ENCODE peak calls at places on chromosome 14, in nine cellular contexts. F, M, N, A, X, R, Q, U and T are unnamed samples.

GRCh38 chr14:24262821-24263733 is at the start of gene TGM1:
- DNase-seq in F (peak), M (no peak), N (no peak), A (no peak), X (no peak), R (no peak), Q (no peak), U (no peak), T (no peak)

GRCh38 chr14:91873476-91874265 is 6.3 kb upstream of the TC2N start:
- DNase-seq in F (no peak), M (peak), N (no peak), A (no peak), X (no peak), R (no peak), Q (no peak), U (no peak), T (no peak)

GRCh38 chr14:52987514-52987913 is 36.7 kb upstream of the FERMT2 start:
- DNase-seq in F (no peak), M (no peak), N (no peak), A (no peak), X (no peak), R (no peak), Q (no peak), U (no peak), T (no peak)

GRCh38 chr14:35858521-35859209 is 32.5 kb downstream of the BRMS1L start:
- DNase-seq in F (no peak), M (no peak), N (no peak), A (no peak), X (no peak), R (no peak), Q (no peak), U (no peak), T (no peak)

GRCh38 chr14:58749066-58749669 is 111.4 kb downstream of the DACT1 start:
- DNase-seq in F (no peak), M (peak), N (no peak), A (no peak), X (no peak), R (peak), Q (no peak), U (peak), T (no peak)

GRCh38 chr14:91367173-91368171 is 50.1 kb downstream of the CCDC88C start:
- DNase-seq in F (no peak), M (peak), N (no peak), A (no peak), X (no peak), R (no peak), Q (no peak), U (no peak), T (peak)

GRCh38 chr14:91985008-91985407 is 37.5 kb upstream of the FBLN5 start:
- DNase-seq in F (no peak), M (peak), N (no peak), A (no peak), X (no peak), R (no peak), Q (no peak), U (no peak), T (no peak)

GRCh38 chr14:100281286-100282082 is 24.8 kb downstream of the SLC25A29 start:
- DNase-seq in F (peak), M (no peak), N (no peak), A (no peak), X (no peak), R (no peak), Q (no peak), U (no peak), T (no peak)

GRCh38 chr14:75435473-75435872 is 7.7 kb downstream of the JDP2 start:
- DNase-seq in F (no peak), M (no peak), N (no peak), A (no peak), X (no peak), R (no peak), Q (no peak), U (no peak), T (no peak)

GRCh38 chr14:78840898-78841297 is 670.7 kb downstream of the NRXN3 start:
- DNase-seq in F (no peak), M (no peak), N (no peak), A (no peak), X (no peak), R (no peak), Q (no peak), U (no peak), T (no peak)

GRCh38 chr14:35470775-35471174 is 63.2 kb upstream of the INSM2 start:
- DNase-seq in F (peak), M (peak), N (no peak), A (no peak), X (no peak), R (no peak), Q (no peak), U (no peak), T (no peak)

GRCh38 chr14:70489579-70490175 is 37.7 kb downstream of the ADAM21 start:
- DNase-seq in F (peak), M (no peak), N (no peak), A (no peak), X (no peak), R (no peak), Q (no peak), U (no peak), T (no peak)

GRCh38 chr14:98233656-98234055 is 1038.3 kb downstream of the BCL11B start:
- DNase-seq in F (peak), M (no peak), N (no peak), A (no peak), X (no peak), R (no peak), Q (no peak), U (no peak), T (no peak)

GRCh38 chr14:100789460-100790417 is 36.2 kb upstream of the MEG3 start:
- DNase-seq in F (no peak), M (no peak), N (no peak), A (no peak), X (no peak), R (no peak), Q (no peak), U (no peak), T (no peak)

GRCh38 chr14:58107947-58108552 is 44.0 kb downstream of the ARMH4 start:
- DNase-seq in F (peak), M (peak), N (peak), A (no peak), X (no peak), R (peak), Q (peak), U (peak), T (no peak)

GRCh38 chr14:33943081-33943480 is 7.8 kb downstream of the EGLN3 start:
- DNase-seq in F (no peak), M (no peak), N (peak), A (no peak), X (no peak), R (no peak), Q (no peak), U (no peak), T (no peak)

GRCh38 chr14:99574099-99574880 is 29.7 kb downstream of the CCDC85C start:
- DNase-seq in F (peak), M (peak), N (no peak), A (no peak), X (no peak), R (no peak), Q (peak), U (no peak), T (no peak)

GRCh38 chr14:58808828-58809227 is 171.1 kb downstream of the DACT1 start:
- DNase-seq in F (no peak), M (peak), N (no peak), A (no peak), X (no peak), R (no peak), Q (peak), U (no peak), T (no peak)

GRCh38 chr14:69101331-69101826 is 51.5 kb downstream of the DCAF5 start:
- DNase-seq in F (peak), M (peak), N (no peak), A (no peak), X (no peak), R (no peak), Q (no peak), U (peak), T (no peak)

GRCh38 chr14:69606258-69606657 is 5.1 kb upstream of the SUSD6 start:
- DNase-seq in F (no peak), M (no peak), N (no peak), A (no peak), X (no peak), R (no peak), Q (no peak), U (no peak), T (no peak)

GRCh38 chr14:49586673-49587460 is 687 bp upstream of the RPS29 start:
- DNase-seq in F (peak), M (peak), N (no peak), A (no peak), X (no peak), R (no peak), Q (peak), U (peak), T (no peak)

GRCh38 chr14:51805541-51805940 is 54.9 kb upstream of the GNG2 start:
- DNase-seq in F (peak), M (no peak), N (no peak), A (no peak), X (no peak), R (no peak), Q (no peak), U (no peak), T (no peak)

GRCh38 chr14:99707420-99707819 is 23.3 kb downstream of the CYP46A1 start:
- DNase-seq in F (no peak), M (no peak), N (no peak), A (no peak), X (no peak), R (no peak), Q (no peak), U (no peak), T (no peak)

GRCh38 chr14:87468531-87468930 is 524.5 kb downstream of the GALC start:
- DNase-seq in F (no peak), M (no peak), N (no peak), A (no peak), X (no peak), R (no peak), Q (no peak), U (no peak), T (no peak)

GRCh38 chr14:99619873-99620834 is 16.1 kb upstream of the CCDC85C start:
- DNase-seq in F (no peak), M (peak), N (no peak), A (no peak), X (no peak), R (no peak), Q (no peak), U (no peak), T (no peak)

GRCh38 chr14:100828448-100828834 is 2.5 kb downstream of the MEG3 start:
- DNase-seq in F (no peak), M (no peak), N (no peak), A (no peak), X (no peak), R (no peak), Q (no peak), U (no peak), T (no peak)

GRCh38 chr14:64563696-64564095 is 13.9 kb downstream of the PPP1R36 start:
- DNase-seq in F (no peak), M (no peak), N (peak), A (no peak), X (no peak), R (no peak), Q (no peak), U (no peak), T (no peak)

GRCh38 chr14:59422069-59422881 is 42.9 kb downstream of the GPR135 start:
- DNase-seq in F (peak), M (peak), N (no peak), A (no peak), X (no peak), R (peak), Q (no peak), U (no peak), T (no peak)

GRCh38 chr14:73773441-73774243 is 59.5 kb upstream of the PNMA1 start:
- DNase-seq in F (no peak), M (no peak), N (no peak), A (no peak), X (peak), R (no peak), Q (no peak), U (no peak), T (no peak)
- H3K27ac ChIP-seq in F (no peak), M (no peak), N (no peak), A (no peak), X (peak), R (peak), Q (peak), U (no peak), T (peak)

GRCh38 chr14:22476005-22476751 is 112.8 kb downstream of the DAD1 start:
- DNase-seq in F (peak), M (no peak), N (no peak), A (no peak), X (no peak), R (no peak), Q (no peak), U (no peak), T (no peak)
- H3K27ac ChIP-seq in F (no peak), M (no peak), N (no peak), A (no peak), X (no peak), R (no peak), Q (no peak), U (no peak), T (no peak)

DNA sequence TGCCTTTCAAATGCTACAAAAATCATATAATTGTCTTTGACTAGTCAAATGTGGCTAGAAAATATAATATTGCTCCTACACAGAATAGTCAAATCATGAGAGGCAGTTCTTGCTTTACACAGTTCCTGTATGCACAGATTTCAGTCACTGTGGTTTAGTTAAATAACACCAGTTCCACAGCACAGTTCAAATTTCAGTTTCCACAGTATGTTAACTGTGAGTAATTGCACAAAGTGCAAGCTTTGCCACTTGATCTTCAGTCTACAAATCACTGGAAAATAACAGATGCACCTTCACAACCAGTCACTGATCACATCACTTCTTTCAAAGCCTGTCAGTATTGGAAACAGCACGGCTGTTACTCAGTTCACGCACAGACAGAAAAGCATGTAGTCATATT is 38.7 kb downstream of the KCNH5 start:
- DNase-seq in F (no peak), M (no peak), N (no peak), A (no peak), X (no peak), R (no peak), Q (no peak), U (no peak), T (no peak)
- H3K27ac ChIP-seq in F (no peak), M (no peak), N (no peak), A (no peak), X (no peak), R (no peak), Q (no peak), U (no peak), T (no peak)

DNA sequence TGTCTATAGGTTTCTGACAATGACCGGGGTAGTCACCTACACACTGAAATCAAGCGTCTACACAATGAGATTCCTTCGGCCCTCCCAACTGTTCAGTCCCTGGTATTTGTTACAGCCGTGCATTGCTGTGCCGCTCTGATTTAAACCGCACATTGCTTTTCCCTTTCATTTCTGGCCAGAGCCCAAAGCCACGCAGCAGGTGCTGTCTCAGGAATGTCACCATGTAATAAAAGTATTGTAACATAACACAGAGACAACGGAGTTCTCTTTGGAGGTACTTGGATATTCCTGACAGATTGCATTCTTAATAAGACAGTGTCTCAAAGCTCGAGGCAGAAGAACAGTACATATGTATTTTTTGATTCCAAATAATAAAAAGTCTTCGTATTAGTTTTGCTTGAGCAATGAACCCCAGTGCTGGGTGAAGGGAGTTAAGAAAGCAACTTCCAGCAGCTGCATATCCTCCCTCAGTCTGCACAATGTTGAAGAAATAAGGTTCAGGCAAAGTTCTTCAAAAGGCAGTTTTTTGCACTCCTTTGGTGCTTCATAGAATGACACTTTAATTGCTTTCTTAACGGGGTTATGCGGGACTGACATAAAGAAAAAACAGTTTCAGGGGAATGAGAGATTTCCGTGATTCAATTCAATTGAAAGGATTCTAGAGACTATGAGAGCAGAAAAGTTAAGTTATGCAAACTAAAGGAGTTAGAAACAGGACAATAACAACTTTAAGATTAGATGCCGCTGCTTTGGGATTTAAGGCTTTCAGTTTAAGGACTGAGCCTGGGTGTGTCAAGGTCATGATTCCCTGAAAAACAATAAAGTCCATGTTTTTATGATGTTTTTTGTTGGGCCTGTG is 288.7 kb upstream of the FLRT2 start:
- DNase-seq in F (no peak), M (peak), N (no peak), A (no peak), X (no peak), R (no peak), Q (peak), U (no peak), T (no peak)
- H3K27ac ChIP-seq in F (no peak), M (no peak), N (no peak), A (no peak), X (no peak), R (no peak), Q (peak), U (no peak), T (no peak)

DNA sequence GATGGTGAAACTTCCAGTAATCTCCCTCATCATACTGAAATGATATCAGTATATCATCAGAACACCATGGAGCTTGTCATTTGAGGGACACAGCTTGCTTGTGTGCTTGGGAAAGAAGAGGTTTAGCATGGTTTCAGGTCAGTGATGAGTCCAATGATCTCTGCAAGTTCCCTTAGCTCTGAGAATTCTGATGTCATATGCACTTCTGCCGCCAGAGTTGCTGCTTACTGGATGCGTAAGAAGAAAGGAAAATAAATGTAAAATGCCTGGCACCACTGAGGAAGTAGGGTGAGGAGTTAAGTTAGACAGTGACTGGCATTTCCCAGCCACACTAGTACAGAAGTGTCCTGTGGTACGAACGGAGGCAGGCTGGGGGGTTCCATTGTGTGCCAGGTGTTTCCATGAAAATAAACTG is 22.6 kb downstream of the PRKCH start:
- DNase-seq in F (no peak), M (no peak), N (no peak), A (no peak), X (no peak), R (no peak), Q (no peak), U (no peak), T (no peak)
- H3K27ac ChIP-seq in F (no peak), M (no peak), N (no peak), A (no peak), X (peak), R (peak), Q (no peak), U (no peak), T (peak)

DNA sequence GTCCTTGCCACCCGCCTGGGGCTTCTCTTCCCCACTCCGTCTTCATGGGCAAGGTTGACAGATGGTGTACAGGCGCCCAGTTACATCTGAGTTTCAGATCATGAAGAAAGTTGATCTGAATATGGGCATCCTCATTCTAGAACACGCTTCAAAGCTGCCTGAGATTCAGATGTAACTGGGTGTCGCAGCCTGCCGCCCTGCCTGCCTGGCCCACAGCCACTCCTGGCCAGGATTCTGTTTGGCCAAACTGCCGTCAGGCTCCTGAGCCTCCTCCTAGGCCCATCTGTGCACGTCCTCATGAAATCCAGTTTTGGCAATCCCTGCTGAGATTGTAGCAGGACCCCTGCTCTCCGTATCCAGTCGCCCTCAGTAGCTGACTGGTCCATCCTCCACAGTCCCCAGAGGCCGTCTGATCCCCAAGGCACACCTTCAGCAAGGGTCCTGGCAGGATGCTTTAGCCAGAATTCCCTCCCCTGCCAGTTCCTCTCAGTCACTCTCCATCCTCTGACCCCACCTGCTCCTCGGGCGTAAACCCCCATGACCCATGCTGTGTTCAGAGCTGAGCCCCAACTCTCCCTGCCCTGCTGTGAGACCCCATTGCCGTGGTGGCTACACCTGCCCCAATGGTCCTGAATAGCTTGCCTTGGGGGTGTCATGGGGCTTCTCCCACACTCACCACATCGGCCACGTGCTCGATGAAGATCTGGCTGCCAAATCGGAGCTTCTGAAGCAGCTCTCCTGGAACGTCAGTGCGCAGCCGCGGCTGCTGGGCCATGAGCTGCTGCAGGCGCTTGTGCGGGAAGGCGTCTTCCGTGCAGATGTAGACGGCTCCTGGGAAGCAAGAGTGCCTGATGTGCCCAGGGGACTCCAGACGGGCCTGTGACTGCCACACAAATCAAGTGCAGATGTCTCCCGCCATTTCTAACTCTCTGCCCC is 12.5 kb downstream of the XRCC3 start:
- DNase-seq in F (no peak), M (no peak), N (no peak), A (peak), X (no peak), R (no peak), Q (no peak), U (no peak), T (no peak)
- H3K27ac ChIP-seq in F (no peak), M (no peak), N (no peak), A (peak), X (peak), R (no peak), Q (no peak), U (no peak), T (no peak)